ENCODE peak calls at places on chromosomes 12 and 14, in six cellular contexts. One of them, this sample, is unnamed.

GRCh38 chr14:87745507-87746118 is 247.4 kb downstream of the GALC start:
- DNase-seq in GM06990: no peak
- DNase-seq in NB4: peak
- DNase-seq in cardiac fibroblast: peak
- DNase-seq in psoas muscle: no peak
- DNase-seq in astrocyte of the spinal cord: peak
- DNase-seq in this sample: peak

GRCh38 chr12:122265433-122265832 is 861 bp downstream of the VPS33A start:
- DNase-seq in astrocyte of the spinal cord: no peak
- DNase-seq in NB4: peak
- DNase-seq in cardiac fibroblast: no peak
- DNase-seq in psoas muscle: no peak
- DNase-seq in GM06990: no peak
- DNase-seq in this sample: no peak

GRCh38 chr12:34218193-34219045 is 196.1 kb downstream of the ALG10 start:
- DNase-seq in GM06990: peak
- DNase-seq in psoas muscle: no peak
- DNase-seq in NB4: peak
- DNase-seq in astrocyte of the spinal cord: peak
- DNase-seq in cardiac fibroblast: peak
- DNase-seq in this sample: peak

GRCh38 chr14:104664588-104664987 is 24.8 kb upstream of the INF2 start:
- DNase-seq in NB4: no peak
- DNase-seq in cardiac fibroblast: no peak
- DNase-seq in astrocyte of the spinal cord: no peak
- DNase-seq in GM06990: no peak
- DNase-seq in psoas muscle: no peak
- DNase-seq in this sample: no peak

GRCh38 chr14:60092516-60092915 is 793 bp downstream of the PCNX4 start:
- DNase-seq in psoas muscle: no peak
- DNase-seq in NB4: peak
- DNase-seq in GM06990: peak
- DNase-seq in cardiac fibroblast: peak
- DNase-seq in astrocyte of the spinal cord: peak
- DNase-seq in this sample: peak

GRCh38 chr12:72276212-72276865 is 4.2 kb downstream of the TRHDE start:
- DNase-seq in astrocyte of the spinal cord: peak
- DNase-seq in GM06990: no peak
- DNase-seq in psoas muscle: no peak
- DNase-seq in cardiac fibroblast: no peak
- DNase-seq in NB4: no peak
- DNase-seq in this sample: no peak

GRCh38 chr12:71663561-71664410 is at the start of the genes THAP2 and ZFC3H1:
- DNase-seq in astrocyte of the spinal cord: peak
- DNase-seq in GM06990: peak
- DNase-seq in cardiac fibroblast: peak
- DNase-seq in NB4: peak
- DNase-seq in psoas muscle: peak
- DNase-seq in this sample: peak

GRCh38 chr14:33972522-33973162 is 21.8 kb upstream of the EGLN3 start:
- DNase-seq in astrocyte of the spinal cord: no peak
- DNase-seq in cardiac fibroblast: no peak
- DNase-seq in psoas muscle: no peak
- DNase-seq in NB4: no peak
- DNase-seq in GM06990: peak
- DNase-seq in this sample: no peak

GRCh38 chr12:26803552-26803951 is 29.4 kb downstream of the ITPR2 start:
- DNase-seq in psoas muscle: no peak
- DNase-seq in cardiac fibroblast: peak
- DNase-seq in GM06990: no peak
- DNase-seq in astrocyte of the spinal cord: peak
- DNase-seq in NB4: no peak
- DNase-seq in this sample: peak

GRCh38 chr12:20442322-20442721 is 74.0 kb downstream of the PDE3A start:
- DNase-seq in astrocyte of the spinal cord: no peak
- DNase-seq in cardiac fibroblast: no peak
- DNase-seq in GM06990: no peak
- DNase-seq in psoas muscle: no peak
- DNase-seq in NB4: peak
- DNase-seq in this sample: no peak

GRCh38 chr12:93348568-93349435 is 28.9 kb upstream of the NUDT4 start:
- DNase-seq in NB4: no peak
- DNase-seq in GM06990: no peak
- DNase-seq in psoas muscle: no peak
- DNase-seq in astrocyte of the spinal cord: no peak
- DNase-seq in cardiac fibroblast: peak
- DNase-seq in this sample: no peak

GRCh38 chr14:90645842-90646443 is 170.3 kb downstream of the TTC7B start:
- DNase-seq in astrocyte of the spinal cord: peak
- DNase-seq in GM06990: no peak
- DNase-seq in cardiac fibroblast: peak
- DNase-seq in psoas muscle: no peak
- DNase-seq in NB4: no peak
- DNase-seq in this sample: no peak

GRCh38 chr12:10191865-10192264 is 13.0 kb downstream of the TMEM52B start:
- DNase-seq in psoas muscle: no peak
- DNase-seq in GM06990: no peak
- DNase-seq in astrocyte of the spinal cord: peak
- DNase-seq in cardiac fibroblast: peak
- DNase-seq in NB4: no peak
- DNase-seq in this sample: peak

GRCh38 chr12:104565606-104566243 is 109.0 kb downstream of the CHST11 start:
- DNase-seq in NB4: peak
- DNase-seq in GM06990: no peak
- DNase-seq in psoas muscle: no peak
- DNase-seq in astrocyte of the spinal cord: peak
- DNase-seq in cardiac fibroblast: peak
- DNase-seq in this sample: peak

GRCh38 chr12:121214171-121214777 is 4.3 kb downstream of the P2RX4 start:
- DNase-seq in NB4: peak
- DNase-seq in astrocyte of the spinal cord: no peak
- DNase-seq in GM06990: no peak
- DNase-seq in cardiac fibroblast: peak
- DNase-seq in psoas muscle: no peak
- DNase-seq in this sample: peak

GRCh38 chr12:124765571-124766489 is 97.8 kb downstream of the SCARB1 start:
- DNase-seq in GM06990: no peak
- DNase-seq in cardiac fibroblast: no peak
- DNase-seq in psoas muscle: no peak
- DNase-seq in NB4: no peak
- DNase-seq in astrocyte of the spinal cord: no peak
- DNase-seq in this sample: no peak

GRCh38 chr12:107402041-107403022 is 283.3 kb upstream of the PWP1 start:
- DNase-seq in GM06990: no peak
- DNase-seq in psoas muscle: no peak
- DNase-seq in cardiac fibroblast: peak
- DNase-seq in NB4: peak
- DNase-seq in astrocyte of the spinal cord: peak
- DNase-seq in this sample: peak

GRCh38 chr14:74792249-74793039 is 29.3 kb downstream of the YLPM1 start:
- DNase-seq in astrocyte of the spinal cord: no peak
- DNase-seq in GM06990: no peak
- DNase-seq in cardiac fibroblast: peak
- DNase-seq in NB4: no peak
- DNase-seq in psoas muscle: no peak
- DNase-seq in this sample: peak

GRCh38 chr14:30874999-30875787 is 834 bp downstream of the COCH start:
- DNase-seq in NB4: peak
- DNase-seq in psoas muscle: peak
- DNase-seq in astrocyte of the spinal cord: no peak
- DNase-seq in GM06990: peak
- DNase-seq in cardiac fibroblast: no peak
- DNase-seq in this sample: no peak

GRCh38 chr12:42716521-42716920 is 127.0 kb upstream of the PRICKLE1 start:
- DNase-seq in GM06990: no peak
- DNase-seq in cardiac fibroblast: peak
- DNase-seq in psoas muscle: peak
- DNase-seq in NB4: peak
- DNase-seq in astrocyte of the spinal cord: peak
- DNase-seq in this sample: peak

GRCh38 chr12:93634416-93634815 is 42.8 kb upstream of the CRADD start:
- DNase-seq in psoas muscle: no peak
- DNase-seq in astrocyte of the spinal cord: peak
- DNase-seq in GM06990: no peak
- DNase-seq in NB4: no peak
- DNase-seq in cardiac fibroblast: peak
- DNase-seq in this sample: peak

GRCh38 chr14:93970589-93970966 is 5.8 kb downstream of the ASB2 start:
- DNase-seq in NB4: peak
- DNase-seq in GM06990: no peak
- DNase-seq in cardiac fibroblast: peak
- DNase-seq in psoas muscle: no peak
- DNase-seq in astrocyte of the spinal cord: no peak
- DNase-seq in this sample: no peak

GRCh38 chr12:117662220-117662619 is 300.8 kb upstream of the NOS1 start:
- DNase-seq in cardiac fibroblast: no peak
- DNase-seq in psoas muscle: no peak
- DNase-seq in astrocyte of the spinal cord: no peak
- DNase-seq in NB4: no peak
- DNase-seq in GM06990: no peak
- DNase-seq in this sample: no peak

GRCh38 chr12:112198120-112198733 is 72.9 kb downstream of the TRAFD1 start:
- DNase-seq in GM06990: no peak
- DNase-seq in NB4: peak
- DNase-seq in cardiac fibroblast: peak
- DNase-seq in psoas muscle: no peak
- DNase-seq in astrocyte of the spinal cord: peak
- DNase-seq in this sample: peak

GRCh38 chr14:70917633-70918032 is 10.4 kb downstream of the PCNX1 start:
- DNase-seq in GM06990: no peak
- DNase-seq in astrocyte of the spinal cord: no peak
- DNase-seq in cardiac fibroblast: no peak
- DNase-seq in psoas muscle: no peak
- DNase-seq in NB4: no peak
- DNase-seq in this sample: no peak

GRCh38 chr12:6072302-6072752 is 52.1 kb downstream of the VWF start:
- DNase-seq in cardiac fibroblast: peak
- DNase-seq in astrocyte of the spinal cord: peak
- DNase-seq in GM06990: no peak
- DNase-seq in NB4: peak
- DNase-seq in psoas muscle: no peak
- DNase-seq in this sample: peak

GRCh38 chr12:49061157-49061650 is 610 bp upstream of the KMT2D start:
- DNase-seq in NB4: no peak
- DNase-seq in psoas muscle: no peak
- DNase-seq in GM06990: no peak
- DNase-seq in astrocyte of the spinal cord: no peak
- DNase-seq in cardiac fibroblast: no peak
- DNase-seq in this sample: no peak

GRCh38 chr14:68825729-68826128 is 32.9 kb upstream of the ZFP36L1 start:
- DNase-seq in NB4: no peak
- DNase-seq in GM06990: no peak
- DNase-seq in psoas muscle: no peak
- DNase-seq in astrocyte of the spinal cord: no peak
- DNase-seq in cardiac fibroblast: no peak
- DNase-seq in this sample: no peak

GRCh38 chr14:68822964-68823363 is 30.1 kb upstream of the ZFP36L1 start:
- DNase-seq in psoas muscle: no peak
- DNase-seq in cardiac fibroblast: no peak
- DNase-seq in astrocyte of the spinal cord: no peak
- DNase-seq in GM06990: no peak
- DNase-seq in NB4: no peak
- DNase-seq in this sample: no peak

GRCh38 chr14:68824207-68824516 is 31.3 kb upstream of the ZFP36L1 start:
- DNase-seq in psoas muscle: no peak
- DNase-seq in NB4: no peak
- DNase-seq in GM06990: no peak
- DNase-seq in cardiac fibroblast: no peak
- DNase-seq in astrocyte of the spinal cord: no peak
- DNase-seq in this sample: no peak

GRCh38 chr14:68823434-68824206 is 30.8 kb upstream of the ZFP36L1 start:
- DNase-seq in astrocyte of the spinal cord: no peak
- DNase-seq in psoas muscle: no peak
- DNase-seq in GM06990: no peak
- DNase-seq in NB4: no peak
- DNase-seq in cardiac fibroblast: no peak
- DNase-seq in this sample: no peak

DNA sequence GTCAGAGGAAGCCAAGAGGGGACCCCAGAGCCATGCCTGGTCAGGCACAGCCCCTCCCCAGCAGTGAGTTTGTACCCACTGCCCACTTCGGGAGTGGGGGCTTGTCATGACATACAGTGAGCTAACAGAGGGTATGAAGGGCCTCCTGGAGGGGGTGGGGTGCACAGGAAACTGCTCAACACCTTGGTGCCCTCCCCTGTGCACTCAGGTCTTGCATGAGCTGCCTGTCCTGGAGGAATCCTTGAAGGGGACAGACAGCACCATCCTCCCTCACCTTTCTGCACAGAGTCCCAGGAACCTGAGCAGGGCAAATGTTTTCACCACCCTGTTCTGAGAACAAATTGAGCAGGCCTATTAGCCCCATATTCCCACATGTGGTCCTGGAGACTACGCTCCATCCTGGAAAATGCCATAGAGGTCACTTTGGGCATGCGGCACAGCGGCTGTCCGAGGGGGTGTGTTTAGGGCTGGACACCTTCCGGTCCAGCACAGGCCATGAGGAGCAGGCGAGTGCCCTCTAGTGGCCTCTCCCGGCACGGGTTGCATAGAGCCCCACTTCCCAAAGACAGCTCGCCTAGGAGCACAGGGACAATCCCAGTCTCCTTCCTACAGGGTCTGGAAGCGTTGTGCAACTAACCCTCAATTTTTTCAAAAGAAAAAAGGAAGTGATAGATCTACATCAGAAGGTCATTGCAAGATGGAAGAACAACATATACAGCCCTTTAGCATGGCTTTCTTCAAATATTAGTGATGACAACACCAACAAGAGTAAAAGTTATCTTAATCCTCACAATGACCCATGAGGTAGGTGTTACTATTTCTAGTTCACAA is 31.9 kb upstream of the ZFP36L1 start:
- DNase-seq in NB4: peak
- DNase-seq in astrocyte of the spinal cord: peak
- DNase-seq in cardiac fibroblast: peak
- DNase-seq in psoas muscle: peak
- DNase-seq in GM06990: no peak
- DNase-seq in this sample: peak
- TF ChIP-seq CTCF in NB4: peak
- TF ChIP-seq CTCF in astrocyte of the spinal cord: peak
- TF ChIP-seq CTCF in cardiac fibroblast: peak
- TF ChIP-seq CTCF in psoas muscle: peak
- TF ChIP-seq CTCF in GM06990: peak
- TF ChIP-seq CTCF in this sample: peak

GRCh38 chr14:32711103-32711680 is 227.5 kb upstream of the NPAS3 start:
- DNase-seq in astrocyte of the spinal cord: peak
- DNase-seq in GM06990: no peak
- DNase-seq in psoas muscle: no peak
- DNase-seq in cardiac fibroblast: peak
- DNase-seq in NB4: peak
- DNase-seq in this sample: peak
- TF ChIP-seq CTCF in astrocyte of the spinal cord: peak
- TF ChIP-seq CTCF in GM06990: peak
- TF ChIP-seq CTCF in psoas muscle: peak
- TF ChIP-seq CTCF in cardiac fibroblast: peak
- TF ChIP-seq CTCF in NB4: peak
- TF ChIP-seq CTCF in this sample: peak

GRCh38 chr12:62933871-62934798 is 815 bp downstream of the PPM1H start:
- DNase-seq in cardiac fibroblast: peak
- DNase-seq in NB4: peak
- DNase-seq in astrocyte of the spinal cord: peak
- DNase-seq in GM06990: peak
- DNase-seq in psoas muscle: peak
- DNase-seq in this sample: peak
- TF ChIP-seq CTCF in cardiac fibroblast: no peak
- TF ChIP-seq CTCF in NB4: no peak
- TF ChIP-seq CTCF in astrocyte of the spinal cord: no peak
- TF ChIP-seq CTCF in GM06990: no peak
- TF ChIP-seq CTCF in psoas muscle: no peak
- TF ChIP-seq CTCF in this sample: no peak

GRCh38 chr14:78790262-78790661 is 620.1 kb downstream of the NRXN3 start:
- DNase-seq in cardiac fibroblast: no peak
- DNase-seq in psoas muscle: no peak
- DNase-seq in GM06990: no peak
- DNase-seq in NB4: peak
- DNase-seq in astrocyte of the spinal cord: no peak
- DNase-seq in this sample: peak
- TF ChIP-seq CTCF in cardiac fibroblast: no peak
- TF ChIP-seq CTCF in psoas muscle: no peak
- TF ChIP-seq CTCF in GM06990: no peak
- TF ChIP-seq CTCF in NB4: no peak
- TF ChIP-seq CTCF in astrocyte of the spinal cord: no peak
- TF ChIP-seq CTCF in this sample: peak

This sample was measured in fibroblast of mammary gland.